ENCODE peak calls at places on chromosomes 13 and 19, in six cellular contexts. U is ascending aorta; D is stromal cell of bone marrow; P is mesothelial cell of epicardium; A is naive thymus-derived CD4-positive, alpha-beta T cell; O is thoracic aorta. T is an unnamed sample.
A peak's percentile ranks its signal among the peaks of the same experiment; 100 is the strongest.

GRCh38 chr13:80858131-80858530 is 517.2 kb upstream of the SPRY2 start:
- DNase-seq in U (no peak), D (no peak), P (no peak), A (no peak), O (no peak), T (no peak)

GRCh38 chr19:7894612-7895309 is 6.5 kb downstream of the LRRC8E start:
- DNase-seq in U (no peak), D (no peak), P (no peak), A (no peak), O (no peak), T (no peak)

GRCh38 chr13:113726961-113727411 is 32.0 kb upstream of the TMEM255B start:
- DNase-seq in U (no peak), D (no peak), P (no peak), A (no peak), O (no peak), T (no peak)

GRCh38 chr13:100630564-100630963 is 42.0 kb upstream of the GGACT start:
- DNase-seq in U (no peak), D (no peak), P (no peak), A (no peak), O (no peak), T (no peak)

GRCh38 chr13:26679945-26680516 is 80.6 kb downstream of the GPR12 start:
- DNase-seq in U (no peak), D (peak; percentile 41), P (no peak), A (no peak), O (no peak), T (no peak)

GRCh38 chr19:35295792-35296462 is 4.0 kb downstream of the MAG start:
- DNase-seq in U (no peak), D (no peak), P (no peak), A (peak; percentile 27), O (no peak), T (no peak)

GRCh38 chr19:48103922-48104321 is 6.7 kb downstream of the PLA2G4C start:
- DNase-seq in U (no peak), D (no peak), P (no peak), A (no peak), O (no peak), T (no peak)

GRCh38 chr13:41780736-41781708 is 179.9 kb downstream of the VWA8 start:
- DNase-seq in U (no peak), D (peak; percentile 37), P (no peak), A (no peak), O (no peak), T (peak; percentile 55)

GRCh38 chr19:3295581-3295980 is 70.8 kb upstream of the NFIC start:
- DNase-seq in U (no peak), D (no peak), P (no peak), A (no peak), O (no peak), T (no peak)

GRCh38 chr13:37715606-37716015 is 117.0 kb upstream of the POSTN start:
- DNase-seq in U (peak; percentile 66), D (peak; percentile 31), P (no peak), A (no peak), O (no peak), T (no peak)

GRCh38 chr13:26377038-26377437 is 123.1 kb downstream of the CDK8 start:
- DNase-seq in U (no peak), D (peak; percentile 4), P (no peak), A (no peak), O (no peak), T (no peak)

GRCh38 chr13:77386880-77387606 is 60.1 kb upstream of the MYCBP2 start:
- DNase-seq in U (peak; percentile 84), D (peak; percentile 83), P (no peak), A (no peak), O (peak; percentile 19), T (peak; percentile 54)

GRCh38 chr13:46176756-46177155 is 5.2 kb downstream of the LCP1 start:
- DNase-seq in U (no peak), D (no peak), P (no peak), A (no peak), O (no peak), T (no peak)

GRCh38 chr13:95188128-95188527 is 113.1 kb downstream of the ABCC4 start:
- DNase-seq in U (no peak), D (no peak), P (no peak), A (no peak), O (no peak), T (no peak)

GRCh38 chr19:2061093-2061935 is 10.3 kb upstream of the MKNK2 start:
- DNase-seq in U (peak; percentile 99), D (peak; percentile 96), P (peak; percentile 100), A (peak; percentile 100), O (peak; percentile 99), T (peak; percentile 96)

T was measured in AG09319.